ENCODE peak calls at places on chromosome 2, in seven cellular contexts. One of them, this sample, is unnamed. For H3K36me3, the result is how much of the 10 kb centered on the place peaks cover.

GRCh38 chr2:73033766-73034381 is 37.6 kb downstream of the SFXN5 start:
- DNase-seq in heart left ventricle: no peak
- DNase-seq in tibial nerve: no peak
- DNase-seq in sigmoid colon: no peak
- DNase-seq in uterus: no peak
- DNase-seq in pancreas: no peak
- DNase-seq in GM23338: no peak
- DNase-seq in this sample: no peak

GRCh38 chr2:221567231-221567760 is 4.8 kb downstream of the EPHA4 start:
- DNase-seq in pancreas: no peak
- DNase-seq in GM23338: no peak
- DNase-seq in heart left ventricle: no peak
- DNase-seq in sigmoid colon: no peak
- DNase-seq in uterus: no peak
- DNase-seq in tibial nerve: no peak
- DNase-seq in this sample: no peak

GRCh38 chr2:31339696-31340095 is 74.8 kb downstream of the XDH start:
- DNase-seq in tibial nerve: no peak
- DNase-seq in GM23338: no peak
- DNase-seq in heart left ventricle: no peak
- DNase-seq in pancreas: no peak
- DNase-seq in uterus: no peak
- DNase-seq in sigmoid colon: no peak
- DNase-seq in this sample: no peak

GRCh38 chr2:67919490-67919889 is 143.3 kb downstream of the C1D start:
- DNase-seq in uterus: no peak
- DNase-seq in GM23338: no peak
- DNase-seq in sigmoid colon: no peak
- DNase-seq in tibial nerve: no peak
- DNase-seq in pancreas: no peak
- DNase-seq in heart left ventricle: no peak
- DNase-seq in this sample: no peak

GRCh38 chr2:216031960-216032689 is 18.8 kb upstream of the MREG start:
- DNase-seq in uterus: no peak
- DNase-seq in pancreas: no peak
- DNase-seq in tibial nerve: no peak
- DNase-seq in sigmoid colon: no peak
- DNase-seq in heart left ventricle: no peak
- DNase-seq in GM23338: no peak
- DNase-seq in this sample: no peak

GRCh38 chr2:125168442-125168841 is 1143.4 kb downstream of the CNTNAP5 start:
- DNase-seq in pancreas: no peak
- DNase-seq in heart left ventricle: no peak
- DNase-seq in tibial nerve: no peak
- DNase-seq in GM23338: no peak
- DNase-seq in sigmoid colon: no peak
- DNase-seq in uterus: no peak
- DNase-seq in this sample: no peak

GRCh38 chr2:226983891-226984290 is 148.0 kb downstream of the RHBDD1 start:
- DNase-seq in GM23338: no peak
- DNase-seq in sigmoid colon: no peak
- DNase-seq in uterus: no peak
- DNase-seq in tibial nerve: no peak
- DNase-seq in pancreas: no peak
- DNase-seq in heart left ventricle: no peak
- DNase-seq in this sample: no peak

GRCh38 chr2:133787207-133787606 is 218.9 kb upstream of the NCKAP5 start:
- DNase-seq in tibial nerve: no peak
- DNase-seq in uterus: no peak
- DNase-seq in pancreas: no peak
- DNase-seq in sigmoid colon: no peak
- DNase-seq in GM23338: no peak
- DNase-seq in heart left ventricle: no peak
- DNase-seq in this sample: no peak

GRCh38 chr2:197677056-197677455 is 1.7 kb upstream of the RFTN2 start:
- DNase-seq in pancreas: no peak
- DNase-seq in heart left ventricle: no peak
- DNase-seq in GM23338: no peak
- DNase-seq in sigmoid colon: no peak
- DNase-seq in uterus: no peak
- DNase-seq in tibial nerve: no peak
- DNase-seq in this sample: no peak

GRCh38 chr2:26782876-26783704 is 2.8 kb upstream of the CENPA start:
- DNase-seq in uterus: no peak
- DNase-seq in tibial nerve: no peak
- DNase-seq in pancreas: no peak
- DNase-seq in heart left ventricle: no peak
- DNase-seq in sigmoid colon: no peak
- DNase-seq in GM23338: no peak
- DNase-seq in this sample: no peak

GRCh38 chr2:26784570-26785234 is 1.2 kb upstream of the CENPA start:
- DNase-seq in tibial nerve: no peak
- DNase-seq in heart left ventricle: no peak
- DNase-seq in GM23338: no peak
- DNase-seq in uterus: no peak
- DNase-seq in pancreas: no peak
- DNase-seq in sigmoid colon: no peak
- DNase-seq in this sample: no peak

GRCh38 chr2:26780203-26780760 is 5.6 kb upstream of the CENPA start:
- DNase-seq in pancreas: no peak
- DNase-seq in tibial nerve: no peak
- DNase-seq in GM23338: no peak
- DNase-seq in heart left ventricle: no peak
- DNase-seq in uterus: no peak
- DNase-seq in sigmoid colon: no peak
- DNase-seq in this sample: no peak

GRCh38 chr2:26786207-26787023 is 559 bp downstream of the CENPA start:
- DNase-seq in heart left ventricle: peak
- DNase-seq in uterus: no peak
- DNase-seq in sigmoid colon: no peak
- DNase-seq in tibial nerve: no peak
- DNase-seq in GM23338: no peak
- DNase-seq in pancreas: no peak
- DNase-seq in this sample: no peak

GRCh38 chr2:26785431-26786206 is at the start of gene CENPA:
- DNase-seq in pancreas: peak
- DNase-seq in GM23338: peak
- DNase-seq in heart left ventricle: peak
- DNase-seq in sigmoid colon: peak
- DNase-seq in uterus: peak
- DNase-seq in tibial nerve: peak
- DNase-seq in this sample: peak
- TF ChIP-seq CTCF in pancreas: peak
- TF ChIP-seq CTCF in GM23338: no peak
- TF ChIP-seq CTCF in heart left ventricle: peak
- TF ChIP-seq CTCF in sigmoid colon: no peak
- TF ChIP-seq CTCF in uterus: peak
- TF ChIP-seq CTCF in tibial nerve: peak
- TF ChIP-seq CTCF in this sample: no peak

GRCh38 chr2:220025207-220025606 is 397.8 kb downstream of the SLC4A3 start:
- DNase-seq in sigmoid colon: no peak
- DNase-seq in GM23338: no peak
- DNase-seq in pancreas: no peak
- DNase-seq in tibial nerve: no peak
- DNase-seq in heart left ventricle: no peak
- DNase-seq in uterus: no peak
- DNase-seq in this sample: no peak

GRCh38 chr2:220034356-220035121 is 407.1 kb downstream of the SLC4A3 start:
- DNase-seq in sigmoid colon: no peak
- DNase-seq in uterus: no peak
- DNase-seq in pancreas: no peak
- DNase-seq in tibial nerve: no peak
- DNase-seq in heart left ventricle: no peak
- DNase-seq in GM23338: no peak
- DNase-seq in this sample: no peak

GRCh38 chr2:220033546-220033945 is 406.1 kb downstream of the SLC4A3 start:
- DNase-seq in GM23338: no peak
- DNase-seq in sigmoid colon: no peak
- DNase-seq in heart left ventricle: no peak
- DNase-seq in tibial nerve: no peak
- DNase-seq in pancreas: no peak
- DNase-seq in uterus: no peak
- DNase-seq in this sample: no peak

DNA sequence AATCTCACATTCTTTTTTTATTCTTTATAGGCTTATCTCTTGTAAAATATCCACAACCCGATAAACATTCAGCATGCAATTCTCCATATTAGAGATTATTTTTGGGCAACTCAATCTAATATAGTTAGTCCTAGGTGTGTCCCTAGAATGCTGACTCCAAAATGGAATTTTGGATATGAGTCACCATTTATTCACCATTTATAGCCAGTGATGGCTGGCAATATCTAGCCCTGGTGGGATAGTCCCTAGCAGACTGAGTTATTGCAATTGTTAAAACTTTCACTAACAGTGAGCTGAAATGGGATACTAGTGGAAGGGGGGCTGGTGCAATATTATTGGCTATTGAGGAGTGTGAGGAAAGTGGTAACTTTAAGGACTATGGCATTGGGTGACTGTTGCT is 401.6 kb downstream of the SLC4A3 start:
- DNase-seq in GM23338: no peak
- DNase-seq in sigmoid colon: no peak
- DNase-seq in tibial nerve: no peak
- DNase-seq in uterus: no peak
- DNase-seq in heart left ventricle: no peak
- DNase-seq in pancreas: no peak
- DNase-seq in this sample: no peak
- H3K36me3 ChIP-seq in GM23338: under half
- H3K36me3 ChIP-seq in sigmoid colon: under half
- H3K36me3 ChIP-seq in tibial nerve: under half
- H3K36me3 ChIP-seq in uterus: under half
- H3K36me3 ChIP-seq in heart left ventricle: under half
- H3K36me3 ChIP-seq in pancreas: under half
- H3K36me3 ChIP-seq in this sample: under half

GRCh38 chr2:10303634-10304378 is 1.1 kb downstream of the HPCAL1 start:
- DNase-seq in tibial nerve: no peak
- DNase-seq in uterus: peak
- DNase-seq in pancreas: peak
- DNase-seq in sigmoid colon: no peak
- DNase-seq in heart left ventricle: no peak
- DNase-seq in GM23338: peak
- DNase-seq in this sample: no peak

GRCh38 chr2:10301946-10302478 is 692 bp upstream of the HPCAL1 start:
- DNase-seq in heart left ventricle: no peak
- DNase-seq in sigmoid colon: no peak
- DNase-seq in uterus: no peak
- DNase-seq in GM23338: peak
- DNase-seq in tibial nerve: no peak
- DNase-seq in pancreas: no peak
- DNase-seq in this sample: no peak

GRCh38 chr2:10302479-10303173 is at the start of gene HPCAL1:
- DNase-seq in tibial nerve: peak
- DNase-seq in uterus: peak
- DNase-seq in heart left ventricle: peak
- DNase-seq in sigmoid colon: peak
- DNase-seq in GM23338: peak
- DNase-seq in pancreas: peak
- DNase-seq in this sample: no peak

GRCh38 chr2:10304458-10305253 is 2.0 kb downstream of the HPCAL1 start:
- DNase-seq in tibial nerve: no peak
- DNase-seq in heart left ventricle: no peak
- DNase-seq in GM23338: peak
- DNase-seq in sigmoid colon: no peak
- DNase-seq in uterus: no peak
- DNase-seq in pancreas: no peak
- DNase-seq in this sample: no peak

GRCh38 chr2:10303174-10303633 is 500 bp downstream of the HPCAL1 start:
- DNase-seq in GM23338: no peak
- DNase-seq in pancreas: peak
- DNase-seq in heart left ventricle: no peak
- DNase-seq in tibial nerve: no peak
- DNase-seq in sigmoid colon: no peak
- DNase-seq in uterus: peak
- DNase-seq in this sample: no peak
- H3K27ac ChIP-seq in GM23338: no peak
- H3K27ac ChIP-seq in pancreas: peak
- H3K27ac ChIP-seq in heart left ventricle: peak
- H3K27ac ChIP-seq in tibial nerve: peak
- H3K27ac ChIP-seq in sigmoid colon: peak
- H3K27ac ChIP-seq in uterus: peak
- H3K27ac ChIP-seq in this sample: peak

DNA sequence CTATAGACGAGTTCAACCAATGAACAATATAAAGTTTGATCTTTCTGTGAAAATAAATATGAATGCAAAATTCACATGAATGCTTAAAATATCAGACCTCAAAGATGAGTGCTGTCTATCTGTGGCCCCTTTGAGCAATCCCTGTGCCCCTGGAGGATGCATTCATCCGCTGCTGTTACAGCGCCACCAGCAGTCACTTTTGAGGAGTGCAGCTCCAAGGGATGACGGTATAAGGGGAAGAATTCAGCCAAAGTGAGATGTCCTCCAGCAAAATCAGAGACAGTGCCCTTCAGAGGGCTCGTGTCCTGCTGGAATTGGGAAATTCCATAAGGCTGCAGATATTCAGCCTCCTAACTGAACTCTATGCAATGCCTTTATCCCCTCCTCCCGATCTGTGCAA is 12.0 kb upstream of the CHRNA1 start:
- DNase-seq in heart left ventricle: no peak
- DNase-seq in sigmoid colon: no peak
- DNase-seq in GM23338: peak
- DNase-seq in pancreas: no peak
- DNase-seq in tibial nerve: no peak
- DNase-seq in uterus: no peak
- DNase-seq in this sample: no peak
- TF ChIP-seq CTCF in heart left ventricle: no peak
- TF ChIP-seq CTCF in sigmoid colon: no peak
- TF ChIP-seq CTCF in GM23338: peak
- TF ChIP-seq CTCF in pancreas: no peak
- TF ChIP-seq CTCF in tibial nerve: no peak
- TF ChIP-seq CTCF in uterus: no peak
- TF ChIP-seq CTCF in this sample: no peak